ENCODE peak calls at places on chromosomes 12 and 14, in six cellular contexts. F, P, Z, M, S and U are unnamed samples.
A peak's percentile ranks its signal among the peaks of the same experiment; 100 is the strongest.

GRCh38 chr12:21801522-21802288 is 27.2 kb upstream of the KCNJ8 start:
- DNase-seq in F (no peak), P (no peak), Z (no peak), M (no peak), S (no peak), U (no peak)

GRCh38 chr14:61563880-61564622 is 131.3 kb upstream of the HIF1A start:
- DNase-seq in F (no peak), P (no peak), Z (no peak), M (no peak), S (no peak), U (no peak)

GRCh38 chr14:52268191-52269061 is 928 bp downstream of the PTGDR start:
- DNase-seq in F (peak; percentile 50), P (no peak), Z (no peak), M (peak; percentile 50), S (peak; percentile 62), U (peak; percentile 25)

GRCh38 chr14:54420478-54421116 is 20.6 kb downstream of the CNIH1 start:
- DNase-seq in F (no peak), P (peak; percentile 59), Z (peak; percentile 40), M (no peak), S (no peak), U (no peak)

GRCh38 chr12:53231859-53232640 is at the start of gene RARG:
- DNase-seq in F (peak; percentile 77), P (no peak), Z (no peak), M (peak; percentile 59), S (peak; percentile 93), U (no peak)

GRCh38 chr14:70186826-70187483 is 1.8 kb downstream of the SLC8A3 start:
- DNase-seq in F (no peak), P (no peak), Z (peak; percentile 32), M (no peak), S (no peak), U (peak; percentile 61)

GRCh38 chr14:99779751-99780150 is 13.5 kb upstream of the EML1 start:
- DNase-seq in F (no peak), P (no peak), Z (no peak), M (no peak), S (no peak), U (no peak)

GRCh38 chr12:2902287-2902880 is 11.7 kb downstream of the TULP3 start:
- DNase-seq in F (no peak), P (no peak), Z (peak; percentile 59), M (no peak), S (no peak), U (no peak)

GRCh38 chr14:24143511-24143910 is 2.1 kb upstream of the EMC9 start:
- DNase-seq in F (no peak), P (no peak), Z (no peak), M (no peak), S (no peak), U (no peak)

GRCh38 chr12:15322164-15323054 is at the start of gene PTPRO:
- DNase-seq in F (peak; percentile 65), P (no peak), Z (peak; percentile 22), M (no peak), S (no peak), U (peak; percentile 5)

GRCh38 chr12:100554608-100555077 is 18.8 kb upstream of the GAS2L3 start:
- DNase-seq in F (no peak), P (peak; percentile 40), Z (no peak), M (no peak), S (no peak), U (no peak)

GRCh38 chr12:24730461-24730896 is 218.4 kb downstream of the BCAT1 start:
- DNase-seq in F (no peak), P (no peak), Z (no peak), M (no peak), S (no peak), U (peak; percentile 37)

GRCh38 chr12:69653703-69654102 is 43.0 kb upstream of the LRRC10 start:
- DNase-seq in F (no peak), P (no peak), Z (no peak), M (no peak), S (no peak), U (no peak)

GRCh38 chr12:112973712-112974305 is 4.5 kb upstream of the OAS2 start:
- DNase-seq in F (no peak), P (no peak), Z (peak; percentile 29), M (no peak), S (no peak), U (no peak)

GRCh38 chr14:37858733-37859132 is 263.3 kb downstream of the TTC6 start:
- DNase-seq in F (no peak), P (no peak), Z (no peak), M (no peak), S (no peak), U (no peak)

GRCh38 chr14:68779761-68780323 is 13.0 kb downstream of the ZFP36L1 start:
- DNase-seq in F (no peak), P (peak; percentile 64), Z (no peak), M (no peak), S (no peak), U (no peak)

GRCh38 chr12:64007853-64008252 is 163.4 kb downstream of the SRGAP1 start:
- DNase-seq in F (no peak), P (no peak), Z (no peak), M (no peak), S (no peak), U (no peak)

GRCh38 chr14:104870368-104871144 is 5.5 kb downstream of the CEP170B start:
- DNase-seq in F (peak; percentile 78), P (no peak), Z (no peak), M (no peak), S (peak; percentile 65), U (peak; percentile 19)

GRCh38 chr14:92540472-92541048 is 27.0 kb downstream of the RIN3 start:
- DNase-seq in F (peak; percentile 74), P (no peak), Z (peak; percentile 35), M (peak; percentile 89), S (peak; percentile 97), U (no peak)

GRCh38 chr14:68408680-68409079 is 384.2 kb downstream of the ZFP36L1 start:
- DNase-seq in F (no peak), P (no peak), Z (no peak), M (no peak), S (no peak), U (no peak)

GRCh38 chr12:81022531-81022930 is 55.3 kb upstream of the ACSS3 start:
- DNase-seq in F (no peak), P (no peak), Z (no peak), M (no peak), S (no peak), U (no peak)

GRCh38 chr12:52582489-52582888 is 8.8 kb upstream of the KRT74 start:
- DNase-seq in F (no peak), P (peak; percentile 7), Z (no peak), M (no peak), S (no peak), U (no peak)

GRCh38 chr14:97390031-97390729 is 593.0 kb downstream of the VRK1 start:
- DNase-seq in F (no peak), P (no peak), Z (no peak), M (no peak), S (no peak), U (no peak)

GRCh38 chr12:30694971-30695326 is 720 bp downstream of the IPO8 start:
- DNase-seq in F (peak; percentile 70), P (peak; percentile 59), Z (peak; percentile 32), M (peak; percentile 62), S (peak; percentile 69), U (no peak)

GRCh38 chr12:48184549-48184922 is 1.1 kb downstream of the CCDC184 start:
- DNase-seq in F (no peak), P (no peak), Z (no peak), M (no peak), S (no peak), U (no peak)

GRCh38 chr12:92509156-92509758 is 193.5 kb upstream of the PLEKHG7 start:
- DNase-seq in F (no peak), P (no peak), Z (no peak), M (no peak), S (no peak), U (no peak)

GRCh38 chr14:77053046-77053841 is 24.7 kb upstream of the IRF2BPL start:
- DNase-seq in F (peak; percentile 87), P (peak; percentile 79), Z (peak; percentile 60), M (peak; percentile 80), S (peak; percentile 82), U (peak; percentile 82)

GRCh38 chr12:108643941-108644742 is 10.4 kb upstream of the SELPLG start:
- DNase-seq in F (no peak), P (no peak), Z (peak; percentile 56), M (no peak), S (peak; percentile 83), U (no peak)

GRCh38 chr14:100291305-100292075 is 14.8 kb downstream of the SLC25A29 start:
- DNase-seq in F (no peak), P (no peak), Z (no peak), M (no peak), S (no peak), U (no peak)

GRCh38 chr12:128606040-128606439 is 217.7 kb downstream of the SLC15A4 start:
- DNase-seq in F (no peak), P (no peak), Z (peak; percentile 23), M (no peak), S (no peak), U (no peak)

GRCh38 chr14:49310298-49310697 is 275.9 kb downstream of the RPS29 start:
- DNase-seq in F (no peak), P (no peak), Z (no peak), M (no peak), S (no peak), U (no peak)

GRCh38 chr14:49303952-49304516 is 282.1 kb downstream of the RPS29 start:
- DNase-seq in F (no peak), P (peak; percentile 36), Z (peak; percentile 67), M (no peak), S (no peak), U (no peak)

GRCh38 chr14:49306152-49306751 is 279.9 kb downstream of the RPS29 start:
- DNase-seq in F (no peak), P (no peak), Z (no peak), M (no peak), S (no peak), U (no peak)
- TF ChIP-seq CTCF in F (no peak), P (peak; percentile 38), Z (peak; percentile 66), M (peak; percentile 17), S (peak; percentile 12), U (peak; percentile 46)

GRCh38 chr14:22613091-22613695 is 15.1 kb downstream of the ABHD4 start:
- DNase-seq in F (no peak), P (no peak), Z (no peak), M (no peak), S (no peak), U (no peak)

GRCh38 chr14:22610931-22611330 is 12.8 kb downstream of the ABHD4 start:
- DNase-seq in F (no peak), P (no peak), Z (no peak), M (no peak), S (no peak), U (no peak)

GRCh38 chr14:22613736-22614239 is 15.7 kb downstream of the ABHD4 start:
- DNase-seq in F (no peak), P (no peak), Z (no peak), M (no peak), S (no peak), U (no peak)

GRCh38 chr14:22614240-22614799 is 16.2 kb downstream of the ABHD4 start:
- DNase-seq in F (no peak), P (peak; percentile 94), Z (no peak), M (no peak), S (no peak), U (peak; percentile 24)
- H3K4me3 ChIP-seq in F (no peak overlapping the region), P (no peak overlapping the region), Z (no peak overlapping the region), M (no peak overlapping the region), S (no peak overlapping the region), U (no peak overlapping the region)

GRCh38 chr12:90945070-90945649 is 9.8 kb downstream of the CCER1 start:
- DNase-seq in F (no peak), P (no peak), Z (no peak), M (no peak), S (no peak), U (no peak)
- TF ChIP-seq CTCF in F (no peak), P (peak; percentile 49), Z (peak; percentile 65), M (peak; percentile 56), S (peak; percentile 21), U (peak; percentile 55)

GRCh38 chr12:116717466-116718457 is 20.1 kb downstream of the SPRING1 start:
- DNase-seq in F (no peak), P (no peak), Z (peak; percentile 42), M (no peak), S (peak; percentile 76), U (no peak)
- H3K4me3 ChIP-seq in F (no peak overlapping the region), P (no peak overlapping the region), Z (peak overlapping the region; percentile 14), M (no peak overlapping the region), S (no peak overlapping the region), U (no peak overlapping the region)